ENCODE peak calls at places on chromosomes 5 and 9, in seven cellular contexts. E is upper lobe of left lung, M is transverse colon, W is sigmoid colon, F is stomach, L is A549, A is tibial nerve. G is an unnamed sample.
A peak's percentile ranks its signal among the peaks of the same experiment; 100 is the strongest.

GRCh38 chr9:5263568-5264218 is 32.5 kb downstream of the INSL4 start:
- DNase-seq in E (no peak), M (no peak), W (no peak), F (no peak), L (peak; percentile 22), A (no peak), G (no peak)

GRCh38 chr5:122501087-122501435 is 189.0 kb downstream of the SNCAIP start:
- DNase-seq in E (no peak), M (no peak), W (no peak), F (no peak), L (no peak), A (peak; percentile 54), G (peak; percentile 24)

GRCh38 chr9:33108472-33108871 is 32.0 kb upstream of the SMU1 start:
- DNase-seq in E (no peak), M (no peak), W (no peak), F (no peak), L (no peak), A (no peak), G (no peak)

GRCh38 chr9:91908293-91908623 is 41.8 kb downstream of the ROR2 start:
- DNase-seq in E (no peak), M (no peak), W (no peak), F (no peak), L (no peak), A (no peak), G (no peak)

GRCh38 chr5:34695275-34696032 is 39.3 kb downstream of the RAI14 start:
- DNase-seq in E (no peak), M (no peak), W (no peak), F (no peak), L (no peak), A (no peak), G (no peak)

GRCh38 chr9:88984543-88984883 is 6.8 kb upstream of the S1PR3 start:
- DNase-seq in E (no peak), M (no peak), W (no peak), F (no peak), L (no peak), A (no peak), G (no peak)

GRCh38 chr5:174917976-174918554 is 193.7 kb downstream of the MSX2 start:
- DNase-seq in E (no peak), M (no peak), W (no peak), F (no peak), L (no peak), A (no peak), G (no peak)

GRCh38 chr5:56142620-56143431 is 90.3 kb downstream of the ANKRD55 start:
- DNase-seq in E (no peak), M (peak; percentile 52), W (no peak), F (peak; percentile 75), L (no peak), A (no peak), G (no peak)

GRCh38 chr9:109975574-109976327 is 195.8 kb downstream of the PALM2AKAP2 start:
- DNase-seq in E (no peak), M (no peak), W (no peak), F (no peak), L (no peak), A (no peak), G (no peak)

GRCh38 chr9:5326893-5327548 is 12.7 kb downstream of the RLN1 start:
- DNase-seq in E (peak; percentile 82), M (no peak), W (no peak), F (peak; percentile 50), L (no peak), A (no peak), G (no peak)

GRCh38 chr5:150511641-150512367 is 3.9 kb downstream of the NDST1 start:
- DNase-seq in E (peak; percentile 71), M (peak; percentile 93), W (no peak), F (peak; percentile 69), L (peak; percentile 58), A (no peak), G (peak; percentile 56)

GRCh38 chr5:92795633-92796032 is 785.4 kb downstream of the NR2F1-AS1 start:
- DNase-seq in E (no peak), M (no peak), W (no peak), F (no peak), L (no peak), A (no peak), G (no peak)

GRCh38 chr9:81984911-81985310 is 3.7 kb upstream of the SPATA31D1 start:
- DNase-seq in E (no peak), M (no peak), W (no peak), F (no peak), L (no peak), A (no peak), G (no peak)

GRCh38 chr9:130934702-130935659 is 4.1 kb downstream of the FIBCD1 start:
- DNase-seq in E (no peak), M (no peak), W (no peak), F (no peak), L (no peak), A (no peak), G (no peak)

GRCh38 chr9:115374724-115375268 is 256.8 kb upstream of the TNC start:
- DNase-seq in E (no peak), M (no peak), W (no peak), F (no peak), L (no peak), A (no peak), G (no peak)

GRCh38 chr5:14663734-14664269 is 716 bp upstream of the OTULIN start:
- DNase-seq in E (peak; percentile 42), M (peak; percentile 47), W (no peak), F (no peak), L (no peak), A (peak; percentile 36), G (no peak)

GRCh38 chr9:37784291-37784639 is 599 bp downstream of the EXOSC3 start:
- DNase-seq in E (no peak), M (no peak), W (no peak), F (no peak), L (peak; percentile 12), A (no peak), G (no peak)

GRCh38 chr5:137254153-137254552 is 245.0 kb downstream of the SPOCK1 start:
- DNase-seq in E (no peak), M (no peak), W (no peak), F (no peak), L (no peak), A (peak; percentile 40), G (no peak)

GRCh38 chr9:98551511-98552286 is 157.0 kb downstream of the GABBR2 start:
- DNase-seq in E (no peak), M (no peak), W (peak; percentile 15), F (no peak), L (no peak), A (no peak), G (no peak)

GRCh38 chr5:74440341-74440740 is 200.2 kb downstream of the ENC1 start:
- DNase-seq in E (no peak), M (no peak), W (no peak), F (no peak), L (no peak), A (no peak), G (no peak)

GRCh38 chr9:97160255-97160654 is 121.3 kb upstream of the CTSV start:
- DNase-seq in E (no peak), M (no peak), W (no peak), F (no peak), L (no peak), A (no peak), G (no peak)

GRCh38 chr9:92770005-92770995 is 5.7 kb upstream of the BICD2 start:
- DNase-seq in E (peak; percentile 53), M (no peak), W (no peak), F (no peak), L (no peak), A (no peak), G (no peak)

GRCh38 chr5:147901555-147901954 is 4.8 kb downstream of the C5orf46 start:
- DNase-seq in E (no peak), M (no peak), W (no peak), F (no peak), L (no peak), A (no peak), G (no peak)

GRCh38 chr5:99004960-99005359 is 76.2 kb upstream of the CHD1 start:
- DNase-seq in E (no peak), M (no peak), W (no peak), F (no peak), L (no peak), A (no peak), G (no peak)
- TF ChIP-seq EP300 in E (no peak), M (no peak), W (no peak), F (no peak), L (no peak), A (no peak), G (no peak)

GRCh38 chr5:132110195-132110594 is 36.6 kb downstream of the CSF2 start:
- DNase-seq in E (no peak), M (no peak), W (no peak), F (no peak), L (no peak), A (no peak), G (no peak)
- TF ChIP-seq EP300 in E (no peak), M (no peak), W (no peak), F (no peak), L (no peak), A (no peak), G (no peak)

DNA sequence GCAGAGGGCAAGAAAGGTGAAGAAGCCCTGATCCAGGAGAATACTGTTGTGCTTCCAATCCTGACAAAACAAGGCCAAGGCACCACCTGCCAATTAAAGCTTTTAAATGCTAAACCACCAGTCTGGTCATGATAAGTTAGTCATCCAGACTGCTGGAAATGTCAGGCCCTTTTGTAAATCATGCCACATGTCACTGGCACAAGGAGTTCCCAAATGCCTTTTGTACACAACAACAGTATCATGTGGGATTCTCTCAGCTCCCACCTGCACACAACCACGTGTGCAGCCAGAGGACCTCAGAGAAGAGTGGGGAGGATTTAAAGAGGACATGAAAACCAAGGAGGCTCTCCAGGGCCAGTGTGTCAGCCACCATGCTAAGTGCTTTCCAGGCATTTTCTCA is 99.3 kb downstream of the CDK5RAP2 start:
- DNase-seq in E (no peak), M (no peak), W (no peak), F (no peak), L (no peak), A (no peak), G (no peak)
- TF ChIP-seq EP300 in E (no peak), M (no peak), W (no peak), F (no peak), L (no peak), A (no peak), G (no peak)

DNA sequence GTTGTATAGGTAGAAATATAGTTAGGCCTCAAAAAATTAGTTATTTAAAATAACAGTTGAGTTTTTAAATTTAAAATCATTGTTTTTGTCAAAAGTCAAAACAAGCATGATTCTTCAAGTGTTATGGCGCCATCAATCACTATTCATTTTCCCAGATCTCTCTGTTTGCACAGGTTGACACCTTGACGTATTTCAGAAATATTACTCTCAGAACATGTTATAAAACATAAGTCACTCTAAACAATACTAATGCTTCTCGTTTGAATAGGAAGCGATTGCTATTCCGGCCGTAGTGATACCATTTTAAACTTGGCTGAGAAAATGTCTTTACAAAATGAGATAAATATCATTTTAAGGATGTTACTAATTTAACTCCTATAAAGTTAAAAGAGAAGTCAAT is 126.1 kb upstream of the VCAN start:
- DNase-seq in E (no peak), M (no peak), W (no peak), F (no peak), L (no peak), A (no peak), G (no peak)
- TF ChIP-seq EP300 in E (no peak), M (no peak), W (no peak), F (no peak), L (no peak), A (no peak), G (no peak)

GRCh38 chr9:11431490-11431889 is 818.7 kb upstream of the PTPRD start:
- DNase-seq in E (no peak), M (no peak), W (no peak), F (no peak), L (no peak), A (no peak), G (no peak)
- TF ChIP-seq EP300 in E (no peak), M (no peak), W (no peak), F (no peak), L (no peak), A (no peak), G (no peak)

GRCh38 chr9:26946753-26947727 is at the start of gene PLAA:
- DNase-seq in E (peak; percentile 94), M (peak; percentile 91), W (peak; percentile 95), F (peak; percentile 89), L (peak; percentile 91), A (peak; percentile 87), G (peak; percentile 89)
- TF ChIP-seq EP300 in E (no peak), M (no peak), W (no peak), F (no peak), L (no peak), A (peak; percentile 91), G (peak; percentile 10)

G was measured in ovary.